ENCODE peak calls at places on chromosomes 7 and 10, in four cellular contexts. A is transverse colon, J is NB4, N is esophagus squamous epithelium. Z is an unnamed sample.

GRCh38 chr10:82887488-82887887 is 1012.5 kb downstream of the NRG3 start:
- DNase-seq in A (no peak), J (no peak), N (no peak), Z (no peak)

GRCh38 chr10:123997486-123998196 is 95.8 kb downstream of the CHST15 start:
- DNase-seq in A (no peak), J (peak; percentile 54), N (peak; percentile 26), Z (no peak)

GRCh38 chr7:30562498-30562897 is 32.2 kb upstream of the GARS1 start:
- DNase-seq in A (no peak), J (no peak), N (no peak), Z (peak; percentile 30)

GRCh38 chr7:132907380-132907940 is 174.4 kb downstream of the CHCHD3 start:
- DNase-seq in A (no peak), J (no peak), N (no peak), Z (no peak)

GRCh38 chr7:41695661-41696322 is 7.1 kb downstream of the INHBA start:
- DNase-seq in A (no peak), J (no peak), N (no peak), Z (no peak)

GRCh38 chr10:96339956-96340904 is 18.6 kb downstream of the OPALIN start:
- DNase-seq in A (peak; percentile 69), J (peak; percentile 78), N (no peak), Z (peak; percentile 82)

GRCh38 chr10:61337741-61338140 is 115.4 kb downstream of the TMEM26 start:
- DNase-seq in A (no peak), J (no peak), N (no peak), Z (no peak)

GRCh38 chr7:149836434-149836833 is 1.7 kb upstream of the ZNF862 start:
- DNase-seq in A (no peak), J (no peak), N (no peak), Z (no peak)

GRCh38 chr10:91210435-91210834 is 10.0 kb upstream of the PCGF5 start:
- DNase-seq in A (peak; percentile 89), J (no peak), N (no peak), Z (no peak)

GRCh38 chr7:5755704-5756131 is 25.7 kb downstream of the RNF216 start:
- DNase-seq in A (no peak), J (peak; percentile 78), N (no peak), Z (peak; percentile 80)

GRCh38 chr10:43872644-43873043 is 224.0 kb upstream of the ZNF32 start:
- DNase-seq in A (no peak), J (no peak), N (no peak), Z (no peak)

GRCh38 chr7:157561816-157562410 is 225.1 kb downstream of the DNAJB6 start:
- DNase-seq in A (no peak), J (no peak), N (no peak), Z (no peak)

GRCh38 chr10:82378146-82378545 is 503.2 kb downstream of the NRG3 start:
- DNase-seq in A (no peak), J (no peak), N (no peak), Z (no peak)

GRCh38 chr10:63644398-63645142 is 123.4 kb downstream of the REEP3 start:
- DNase-seq in A (no peak), J (no peak), N (no peak), Z (no peak)
- TF ChIP-seq POLR2A in A (no peak), J (no peak), N (no peak), Z (no peak)

GRCh38 chr10:60024506-60024905 is 118.2 kb upstream of the CCDC6 start:
- DNase-seq in A (no peak), J (no peak), N (no peak), Z (no peak)

GRCh38 chr10:60029441-60029840 is 123.1 kb upstream of the CCDC6 start:
- DNase-seq in A (no peak), J (no peak), N (no peak), Z (no peak)

GRCh38 chr10:60021324-60021723 is 115.0 kb upstream of the CCDC6 start:
- DNase-seq in A (no peak), J (no peak), N (no peak), Z (no peak)

GRCh38 chr10:60023475-60023874 is 117.1 kb upstream of the CCDC6 start:
- DNase-seq in A (no peak), J (no peak), N (no peak), Z (no peak)

DNA sequence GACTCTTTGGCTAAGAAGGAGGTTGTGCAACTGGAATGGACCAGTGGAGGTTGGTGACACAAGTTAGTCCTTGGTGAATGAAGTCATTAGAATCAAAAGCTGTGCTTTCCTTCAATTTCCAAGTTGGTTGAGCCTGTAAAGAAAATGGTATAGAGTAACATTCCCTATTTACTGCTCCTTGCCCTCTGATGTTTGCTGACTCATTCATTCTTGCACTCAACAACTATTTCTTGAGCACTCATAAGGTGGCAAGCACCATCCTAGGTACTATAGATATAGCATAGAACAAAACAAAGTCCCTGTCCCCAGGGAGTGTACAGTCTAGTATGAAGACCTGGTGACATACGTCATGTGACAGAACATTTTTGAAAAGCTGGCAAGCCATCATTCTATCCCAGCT is 118.9 kb upstream of the CCDC6 start:
- DNase-seq in A (no peak), J (no peak), N (no peak), Z (no peak)
- TF ChIP-seq POLR2A in A (no peak), J (no peak), N (no peak), Z (no peak)

DNA sequence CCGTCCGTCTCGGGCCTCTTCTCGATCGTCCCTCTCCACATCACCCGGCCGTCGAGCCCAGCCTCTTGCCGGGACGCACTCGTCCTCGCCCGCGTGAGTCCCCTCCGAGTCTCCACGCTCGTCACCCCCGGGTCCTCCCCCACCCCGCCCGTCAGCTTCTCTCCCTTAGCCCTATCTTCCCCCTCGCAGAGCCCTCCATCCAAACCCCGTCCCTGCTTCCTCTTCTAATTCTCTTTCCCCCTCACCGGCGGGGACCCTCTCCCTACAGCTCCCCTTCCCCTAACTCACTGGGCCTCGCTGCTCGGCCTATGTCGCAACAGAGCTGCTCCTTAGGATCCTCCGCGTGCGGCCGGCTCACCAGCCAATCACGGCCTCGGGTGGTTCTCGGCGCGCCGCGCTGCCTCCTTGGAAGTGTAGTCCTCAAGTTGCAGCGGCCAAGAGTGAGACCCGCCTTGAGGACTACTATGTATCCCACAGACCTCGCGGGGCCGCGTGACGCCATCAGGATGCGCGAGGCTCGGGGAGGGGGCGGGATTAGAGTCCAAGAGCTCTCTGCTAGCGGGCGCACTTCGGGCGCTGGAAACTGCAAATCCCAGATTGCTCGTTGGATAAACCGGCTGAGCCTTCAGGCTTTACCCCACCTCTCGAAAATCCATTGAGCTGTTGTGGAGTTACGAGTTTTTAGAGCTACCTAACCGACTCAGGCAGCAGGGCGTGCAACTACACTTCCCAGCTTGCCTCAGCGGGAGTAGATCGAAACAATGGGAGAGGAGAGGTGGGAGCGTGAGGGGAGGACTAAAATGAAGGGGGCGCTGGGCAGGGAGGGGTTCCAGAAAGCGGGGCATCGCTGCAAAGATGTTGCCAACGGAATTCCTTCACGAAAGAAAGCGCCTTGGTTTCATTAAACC is at the start of gene ABCF2:
- DNase-seq in A (peak; percentile 99), J (peak; percentile 100), N (peak; percentile 98), Z (peak; percentile 99)
- TF ChIP-seq POLR2A in A (peak; percentile 74), J (peak; percentile 74), N (peak; percentile 48), Z (peak; percentile 57)

GRCh38 chr7:155298288-155298833 is 683 bp downstream of the INSIG1 start:
- DNase-seq in A (no peak), J (peak; percentile 37), N (no peak), Z (no peak)

GRCh38 chr7:155297517-155298287 is at the start of gene INSIG1:
- DNase-seq in A (peak; percentile 95), J (peak; percentile 96), N (peak; percentile 43), Z (peak; percentile 95)

GRCh38 chr7:155296788-155297516 is 726 bp upstream of the INSIG1 start:
- DNase-seq in A (peak; percentile 56), J (peak; percentile 95), N (peak; percentile 67), Z (peak; percentile 79)

GRCh38 chr7:155295511-155295910 is 2.2 kb upstream of the INSIG1 start:
- DNase-seq in A (no peak), J (peak; percentile 59), N (no peak), Z (no peak)

DNA sequence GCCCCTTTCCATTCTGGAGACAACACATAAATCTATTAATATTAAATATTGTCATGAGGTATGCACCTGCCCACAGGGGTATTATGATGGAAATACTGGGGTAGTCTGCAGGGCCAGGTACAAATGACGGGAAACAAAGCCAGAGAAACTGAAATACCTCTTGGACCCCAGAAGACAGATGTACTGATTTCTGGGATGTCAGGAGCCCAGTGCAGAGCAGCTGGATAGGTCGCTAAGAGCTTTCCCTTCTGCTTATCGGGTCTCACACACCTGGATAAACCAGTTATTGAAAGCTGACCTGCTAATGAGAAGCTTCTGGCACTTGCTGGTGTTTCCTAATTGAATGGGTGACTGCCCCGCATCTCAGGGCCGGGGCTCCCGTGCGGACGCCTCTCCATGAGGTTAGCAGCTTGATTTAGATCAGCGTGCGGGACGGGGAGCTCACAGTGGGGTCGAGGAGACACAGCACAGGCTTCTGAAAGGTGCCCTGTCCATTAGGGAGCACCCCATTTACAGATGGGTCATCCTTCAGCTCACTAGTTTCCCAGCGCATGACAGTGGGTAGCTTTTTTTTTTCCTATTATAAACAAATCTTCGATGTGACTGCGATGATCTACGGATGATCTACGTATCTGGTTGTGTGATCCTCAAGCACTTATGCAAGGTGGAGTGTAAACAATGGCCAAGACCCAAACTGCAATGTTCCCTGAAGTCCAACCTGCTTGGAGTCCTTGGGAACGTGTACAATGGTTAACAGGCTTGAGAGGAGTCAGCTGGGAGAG is 1.5 kb upstream of the INSIG1 start:
- DNase-seq in A (no peak), J (no peak), N (no peak), Z (no peak)
- TF ChIP-seq POLR2A in A (no peak), J (no peak), N (no peak), Z (no peak)

GRCh38 chr7:151035902-151036301 is 7.7 kb downstream of the ABCB8 start:
- DNase-seq in A (no peak), J (no peak), N (no peak), Z (no peak)

GRCh38 chr7:151035024-151035717 is 6.9 kb downstream of the ABCB8 start:
- DNase-seq in A (no peak), J (no peak), N (no peak), Z (no peak)

GRCh38 chr7:151032936-151033863 is 5.0 kb downstream of the ABCB8 start:
- DNase-seq in A (no peak), J (peak; percentile 52), N (no peak), Z (no peak)

GRCh38 chr7:151034312-151035023 is 6.2 kb downstream of the ABCB8 start:
- DNase-seq in A (no peak), J (no peak), N (no peak), Z (no peak)

DNA sequence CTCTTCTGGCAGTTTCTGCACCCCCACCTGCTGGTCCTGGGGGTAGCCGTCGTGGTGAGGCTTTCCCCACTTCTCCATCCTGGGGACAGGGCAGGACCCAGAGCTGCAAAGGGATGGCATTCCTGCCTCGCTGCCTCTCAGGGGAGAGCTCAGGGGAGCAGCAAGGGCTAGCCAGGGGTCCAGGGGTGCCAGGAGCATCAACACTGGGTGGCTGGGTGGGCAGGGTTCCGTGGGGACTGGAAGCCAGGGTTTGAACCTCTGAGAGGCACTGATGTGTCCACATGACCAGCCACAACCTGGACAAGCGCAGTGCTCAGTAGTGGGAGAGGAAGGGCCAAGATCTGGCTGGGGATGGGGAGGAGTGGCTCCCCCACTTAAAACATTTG is 5.6 kb downstream of the ABCB8 start:
- DNase-seq in A (no peak), J (no peak), N (no peak), Z (no peak)
- TF ChIP-seq POLR2A in A (no peak), J (no peak), N (no peak), Z (no peak)

Z was measured in erythroblast.